ENCODE peak calls at places on chromosomes 11 and 22, in four cellular contexts. One of them, this sample, is unnamed.

GRCh38 chr11:20131744-20132666 is 28.3 kb downstream of the DBX1 start:
- DNase-seq in tibial nerve: no peak
- DNase-seq in AG04449: no peak
- DNase-seq in breast epithelium: peak
- DNase-seq in this sample: no peak

GRCh38 chr11:99687320-99687719 is 666.6 kb downstream of the CNTN5 start:
- DNase-seq in AG04449: no peak
- DNase-seq in breast epithelium: no peak
- DNase-seq in tibial nerve: no peak
- DNase-seq in this sample: no peak

GRCh38 chr22:25013634-25014033 is 61.1 kb downstream of the KIAA1671 start:
- DNase-seq in tibial nerve: no peak
- DNase-seq in breast epithelium: no peak
- DNase-seq in AG04449: no peak
- DNase-seq in this sample: no peak

GRCh38 chr22:45163074-45163416 is 680 bp upstream of the NUP50 start:
- DNase-seq in tibial nerve: no peak
- DNase-seq in breast epithelium: no peak
- DNase-seq in AG04449: no peak
- DNase-seq in this sample: no peak

GRCh38 chr11:55172734-55173415 is 89.1 kb upstream of the TRIM48 start:
- DNase-seq in tibial nerve: no peak
- DNase-seq in breast epithelium: no peak
- DNase-seq in AG04449: no peak
- DNase-seq in this sample: no peak

GRCh38 chr22:46881373-46882118 is 119.1 kb downstream of the TBC1D22A start:
- DNase-seq in breast epithelium: no peak
- DNase-seq in AG04449: no peak
- DNase-seq in tibial nerve: no peak
- DNase-seq in this sample: no peak

GRCh38 chr11:65425105-65425970 is 2.7 kb downstream of the NEAT1 start:
- DNase-seq in tibial nerve: no peak
- DNase-seq in breast epithelium: peak
- DNase-seq in AG04449: no peak
- DNase-seq in this sample: no peak

GRCh38 chr22:20066617-20067383 is 13.2 kb upstream of the DGCR8 start:
- DNase-seq in AG04449: no peak
- DNase-seq in breast epithelium: no peak
- DNase-seq in tibial nerve: no peak
- DNase-seq in this sample: no peak

GRCh38 chr11:113895367-113896155 is 9.0 kb upstream of the HTR3B start:
- DNase-seq in breast epithelium: peak
- DNase-seq in tibial nerve: no peak
- DNase-seq in AG04449: no peak
- DNase-seq in this sample: no peak

GRCh38 chr11:75242722-75243600 is 2.4 kb downstream of the TPBGL start:
- DNase-seq in breast epithelium: peak
- DNase-seq in AG04449: no peak
- DNase-seq in tibial nerve: no peak
- DNase-seq in this sample: no peak

GRCh38 chr11:35404397-35404775 is 15.0 kb downstream of the SLC1A2 start:
- DNase-seq in AG04449: no peak
- DNase-seq in breast epithelium: no peak
- DNase-seq in tibial nerve: no peak
- DNase-seq in this sample: no peak

GRCh38 chr11:48184452-48184851 is 32.2 kb upstream of the OR4B1 start:
- DNase-seq in AG04449: no peak
- DNase-seq in tibial nerve: no peak
- DNase-seq in breast epithelium: no peak
- DNase-seq in this sample: no peak

GRCh38 chr11:71532016-71532610 is 5.0 kb downstream of the KRTAP5-7 start:
- DNase-seq in AG04449: no peak
- DNase-seq in tibial nerve: no peak
- DNase-seq in breast epithelium: no peak
- DNase-seq in this sample: no peak

GRCh38 chr11:119699227-119699626 is 29.8 kb downstream of the NECTIN1 start:
- DNase-seq in tibial nerve: no peak
- DNase-seq in AG04449: no peak
- DNase-seq in breast epithelium: peak
- DNase-seq in this sample: no peak

GRCh38 chr11:111730871-111731591 is 35.2 kb downstream of the PPP2R1B start:
- DNase-seq in breast epithelium: peak
- DNase-seq in AG04449: no peak
- DNase-seq in tibial nerve: no peak
- DNase-seq in this sample: no peak

GRCh38 chr11:61302550-61302949 is 7.4 kb upstream of the VWCE start:
- DNase-seq in AG04449: no peak
- DNase-seq in tibial nerve: no peak
- DNase-seq in breast epithelium: no peak
- DNase-seq in this sample: no peak

GRCh38 chr11:106937113-106937512 is 81.2 kb downstream of the GUCY1A2 start:
- DNase-seq in tibial nerve: no peak
- DNase-seq in AG04449: no peak
- DNase-seq in breast epithelium: no peak
- DNase-seq in this sample: no peak

GRCh38 chr11:118435233-118435892 is 929 bp upstream of the KMT2A start:
- DNase-seq in breast epithelium: no peak
- DNase-seq in tibial nerve: no peak
- DNase-seq in AG04449: no peak
- DNase-seq in this sample: no peak

GRCh38 chr11:133917921-133918605 is 38.7 kb downstream of the IGSF9B start:
- DNase-seq in AG04449: no peak
- DNase-seq in tibial nerve: no peak
- DNase-seq in breast epithelium: no peak
- DNase-seq in this sample: no peak

GRCh38 chr22:32200752-32201151 is 4.1 kb downstream of the RFPL2 start:
- DNase-seq in tibial nerve: no peak
- DNase-seq in AG04449: no peak
- DNase-seq in breast epithelium: no peak
- DNase-seq in this sample: no peak

GRCh38 chr11:100785148-100785983 is 98.3 kb downstream of the ARHGAP42 start:
- DNase-seq in AG04449: no peak
- DNase-seq in breast epithelium: no peak
- DNase-seq in tibial nerve: no peak
- DNase-seq in this sample: no peak

GRCh38 chr11:76604652-76605241 is 65.8 kb downstream of the LRRC32 start:
- DNase-seq in breast epithelium: no peak
- DNase-seq in tibial nerve: no peak
- DNase-seq in AG04449: no peak
- DNase-seq in this sample: no peak

GRCh38 chr22:26845016-26845728 is 187.8 kb downstream of the MIAT start:
- DNase-seq in tibial nerve: no peak
- DNase-seq in breast epithelium: no peak
- DNase-seq in AG04449: no peak
- DNase-seq in this sample: no peak

GRCh38 chr11:109680127-109680526 is 258.1 kb downstream of the C11orf87 start:
- DNase-seq in breast epithelium: no peak
- DNase-seq in AG04449: no peak
- DNase-seq in tibial nerve: no peak
- DNase-seq in this sample: no peak

GRCh38 chr11:132746305-132746704 is 786.0 kb downstream of the OPCML start:
- DNase-seq in AG04449: no peak
- DNase-seq in breast epithelium: no peak
- DNase-seq in tibial nerve: no peak
- DNase-seq in this sample: no peak

GRCh38 chr22:35686298-35686697 is 31.4 kb upstream of the APOL5 start:
- DNase-seq in tibial nerve: no peak
- DNase-seq in AG04449: no peak
- DNase-seq in breast epithelium: no peak
- DNase-seq in this sample: no peak

GRCh38 chr11:104653011-104653806 is 245.1 kb downstream of the CASP12 start:
- DNase-seq in breast epithelium: no peak
- DNase-seq in tibial nerve: no peak
- DNase-seq in AG04449: no peak
- DNase-seq in this sample: no peak

GRCh38 chr11:87265132-87265531 is 227.4 kb downstream of the TMEM135 start:
- DNase-seq in AG04449: no peak
- DNase-seq in breast epithelium: no peak
- DNase-seq in tibial nerve: no peak
- DNase-seq in this sample: no peak

GRCh38 chr11:68106165-68106940 is 14.8 kb downstream of the CHKA start:
- DNase-seq in tibial nerve: no peak
- DNase-seq in breast epithelium: no peak
- DNase-seq in AG04449: no peak
- DNase-seq in this sample: no peak

This sample was measured in GOT3.